ENCODE peak calls at places on chromosomes 2 and 18, in five cellular contexts. K is OCI-LY7, Q is GM23338, Y is GM23248, V is hepatocyte. C is an unnamed sample.

GRCh38 chr2:199739413-199740110 is 111.4 kb downstream of the FTCDNL1 start:
- DNase-seq in V (peak), Q (peak), Y (peak), K (peak), C (peak)

GRCh38 chr2:134177351-134177931 is 76.4 kb upstream of the MGAT5 start:
- DNase-seq in Y (peak), K (no peak), V (peak), Q (peak), C (no peak)

GRCh38 chr18:60259052-60259681 is 113.4 kb downstream of the MC4R start:
- DNase-seq in Q (no peak), K (peak), V (no peak), Y (peak), C (peak)

GRCh38 chr18:60082790-60083189 is 183.0 kb downstream of the PMAIP1 start:
- DNase-seq in K (no peak), Q (no peak), Y (no peak), V (no peak), C (no peak)

GRCh38 chr2:160516547-160517365 is 23.1 kb upstream of the RBMS1 start:
- DNase-seq in Y (peak), Q (no peak), V (peak), K (no peak), C (peak)

GRCh38 chr2:30629866-30630265 is 177.4 kb downstream of the CAPN13 start:
- DNase-seq in V (peak), Y (peak), Q (no peak), K (no peak), C (no peak)

GRCh38 chr2:8409461-8410260 is 272.2 kb upstream of the ID2 start:
- DNase-seq in Y (peak), V (no peak), K (no peak), Q (no peak), C (peak)

GRCh38 chr2:56130463-56131070 is 53.2 kb upstream of the CCDC85A start:
- DNase-seq in Q (peak), Y (peak), V (peak), K (peak), C (peak)

GRCh38 chr2:28377984-28378678 is 14.5 kb upstream of the FOSL2 start:
- DNase-seq in K (no peak), Y (no peak), Q (no peak), V (no peak), C (peak)

GRCh38 chr2:233531880-233532458 is 34.6 kb downstream of the USP40 start:
- DNase-seq in Y (no peak), V (no peak), K (no peak), Q (peak), C (no peak)

GRCh38 chr2:99317156-99317872 is 16.3 kb upstream of the LYG1 start:
- DNase-seq in Q (no peak), K (no peak), V (no peak), Y (no peak), C (no peak)

GRCh38 chr2:233311241-233311926 is 3.8 kb downstream of the SAG start:
- DNase-seq in K (no peak), Y (no peak), Q (no peak), V (no peak), C (no peak)

GRCh38 chr2:28348921-28349320 is 43.7 kb upstream of the FOSL2 start:
- DNase-seq in V (no peak), Y (no peak), K (no peak), Q (no peak), C (no peak)

GRCh38 chr2:240189686-240190085 is 49.2 kb upstream of the OTOS start:
- DNase-seq in K (no peak), V (no peak), Y (no peak), Q (no peak), C (no peak)

GRCh38 chr2:179843541-179843940 is 17.9 kb downstream of the ZNF385B start:
- DNase-seq in K (no peak), V (no peak), Q (no peak), Y (no peak), C (no peak)

GRCh38 chr2:174593574-174594203 is 3.9 kb downstream of the WIPF1 start:
- DNase-seq in K (peak), V (no peak), Q (peak), Y (peak), C (peak)

GRCh38 chr18:12253517-12254136 is 534 bp upstream of the CIDEA start:
- DNase-seq in V (no peak), Y (no peak), K (no peak), Q (peak), C (no peak)

GRCh38 chr18:58512161-58512581 is 116.7 kb downstream of the ALPK2 start:
- DNase-seq in V (no peak), Q (peak), K (no peak), Y (no peak), C (no peak)

GRCh38 chr2:203893386-203893785 is 25.8 kb downstream of the CTLA4 start:
- DNase-seq in Y (peak), K (no peak), V (no peak), Q (no peak), C (no peak)

GRCh38 chr2:144162652-144163051 is 357.3 kb downstream of the ZEB2 start:
- DNase-seq in Y (no peak), V (peak), K (peak), Q (peak), C (peak)

GRCh38 chr2:44537264-44537663 is 175.5 kb downstream of the CAMKMT start:
- DNase-seq in Y (no peak), Q (no peak), V (no peak), K (peak), C (no peak)

GRCh38 chr2:99974966-99975365 is 167.4 kb downstream of the AFF3 start:
- DNase-seq in Y (peak), K (no peak), V (no peak), Q (no peak), C (peak)

GRCh38 chr2:8487461-8487932 is 194.4 kb upstream of the ID2 start:
- DNase-seq in Q (peak), V (no peak), K (no peak), Y (no peak), C (no peak)

GRCh38 chr2:16640024-16640423 is 25.6 kb downstream of the CYRIA start:
- DNase-seq in K (no peak), Y (no peak), V (no peak), Q (no peak), C (no peak)

GRCh38 chr18:10519999-10520935 is 5.6 kb upstream of the NAPG start:
- DNase-seq in Y (peak), K (peak), Q (peak), V (peak), C (peak)

GRCh38 chr18:76228716-76229115 is 266.3 kb downstream of the ZNF516 start:
- DNase-seq in Y (no peak), V (no peak), Q (no peak), K (no peak), C (no peak)

GRCh38 chr18:47883771-47884413 is 46.6 kb downstream of the SMAD2 start:
- DNase-seq in Y (peak), Q (no peak), K (no peak), V (peak), C (peak)

GRCh38 chr2:128644745-128645256 is 326.1 kb upstream of the HS6ST1 start:
- DNase-seq in K (no peak), Q (peak), V (no peak), Y (no peak), C (no peak)

GRCh38 chr2:231110551-231110950 is 14.3 kb downstream of the HTR2B start:
- DNase-seq in V (peak), Y (peak), Q (no peak), K (no peak), C (peak)

GRCh38 chr2:240628507-240629418 is 3.5 kb downstream of the GPR35 start:
- DNase-seq in K (no peak), V (no peak), Q (no peak), Y (no peak), C (no peak)

GRCh38 chr2:84924173-84925106 is 19.0 kb downstream of the TMSB10 start:
- DNase-seq in Q (peak), Y (peak), K (peak), V (no peak), C (peak)

GRCh38 chr2:85238607-85239006 is 89.2 kb downstream of the TGOLN2 start:
- DNase-seq in K (no peak), Y (no peak), Q (no peak), V (no peak), C (no peak)

GRCh38 chr2:216426938-216427337 is 14.7 kb downstream of the SMARCAL1 start:
- DNase-seq in V (no peak), Y (peak), K (no peak), Q (no peak), C (peak)

GRCh38 chr2:16404551-16405300 is 260.9 kb downstream of the CYRIA start:
- DNase-seq in V (peak), Y (no peak), K (no peak), Q (no peak), C (no peak)

GRCh38 chr2:122031544-122032263 is 276.3 kb downstream of the TSN start:
- DNase-seq in K (no peak), Y (peak), V (no peak), Q (no peak), C (no peak)

GRCh38 chr2:161090401-161090800 is 69.8 kb upstream of the TANK start:
- DNase-seq in Q (no peak), K (no peak), V (no peak), Y (no peak), C (no peak)

GRCh38 chr2:199505755-199506403 is 48.1 kb upstream of the SATB2 start:
- DNase-seq in Y (no peak), K (no peak), V (no peak), Q (no peak), C (no peak)

GRCh38 chr2:46032996-46033395 is 264.2 kb upstream of the EPAS1 start:
- DNase-seq in V (no peak), Y (no peak), K (no peak), Q (no peak), C (peak)

GRCh38 chr18:34085140-34085739 is 139.5 kb downstream of the NOL4 start:
- DNase-seq in K (no peak), V (no peak), Y (no peak), Q (no peak), C (no peak)

GRCh38 chr2:229129738-229130371 is 141.2 kb downstream of the PID1 start:
- DNase-seq in K (no peak), Y (peak), Q (no peak), V (peak), C (peak)

GRCh38 chr2:229127471-229127870 is 143.6 kb downstream of the PID1 start:
- DNase-seq in Y (peak), Q (no peak), V (no peak), K (no peak), C (no peak)

GRCh38 chr2:229130522-229130921 is 140.6 kb downstream of the PID1 start:
- DNase-seq in Y (no peak), K (no peak), V (peak), Q (no peak), C (no peak)

GRCh38 chr2:229133155-229133772 is 137.8 kb downstream of the PID1 start:
- DNase-seq in V (peak), Q (peak), K (peak), Y (peak), C (peak)

GRCh38 chr2:229132236-229132635 is 138.9 kb downstream of the PID1 start:
- DNase-seq in V (no peak), K (no peak), Y (no peak), Q (no peak), C (no peak)
- H3K4me2 ChIP-seq in V (no peak), K (no peak), Y (no peak), Q (no peak), C (no peak)

DNA sequence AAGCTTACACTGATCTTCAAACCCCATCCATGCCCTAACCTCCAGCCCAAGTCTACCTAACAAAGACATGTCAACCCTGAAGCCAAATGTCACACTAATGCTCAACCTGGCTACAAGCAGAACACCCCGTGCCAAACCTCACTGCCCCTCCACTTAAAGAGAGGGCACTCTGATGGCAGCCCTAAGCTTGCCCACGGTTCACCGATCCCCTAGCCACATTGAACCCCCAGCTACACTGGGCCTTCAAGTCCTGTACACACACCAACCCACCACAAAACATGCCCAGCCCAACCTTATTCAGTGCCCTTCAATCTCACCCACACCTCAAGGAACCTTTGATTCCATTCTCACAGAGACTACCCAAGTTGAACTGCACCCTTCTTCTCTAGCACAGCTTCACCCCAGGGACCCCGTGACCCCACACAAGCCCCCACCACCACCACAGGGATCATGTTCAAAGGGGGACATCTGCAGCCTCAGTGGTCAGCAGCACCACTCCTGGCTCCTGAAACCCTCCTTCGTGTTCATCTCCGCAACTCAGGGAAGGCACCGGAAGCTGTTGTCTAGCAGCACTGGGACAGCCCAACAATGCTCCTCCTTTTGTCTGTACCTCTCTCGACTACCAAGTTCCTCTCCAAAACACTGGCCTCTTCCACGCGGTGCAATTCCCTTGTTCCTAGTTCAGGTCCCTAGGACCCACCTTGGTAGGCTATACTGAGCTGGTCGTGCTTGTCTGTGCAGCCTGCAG is 218.8 kb downstream of the CYP26B1 start:
- DNase-seq in Q (no peak), Y (no peak), V (no peak), K (no peak), C (no peak)
- TF ChIP-seq EZH2phosphoT487 in Q (no peak), Y (no peak), V (no peak), K (no peak), C (no peak)

DNA sequence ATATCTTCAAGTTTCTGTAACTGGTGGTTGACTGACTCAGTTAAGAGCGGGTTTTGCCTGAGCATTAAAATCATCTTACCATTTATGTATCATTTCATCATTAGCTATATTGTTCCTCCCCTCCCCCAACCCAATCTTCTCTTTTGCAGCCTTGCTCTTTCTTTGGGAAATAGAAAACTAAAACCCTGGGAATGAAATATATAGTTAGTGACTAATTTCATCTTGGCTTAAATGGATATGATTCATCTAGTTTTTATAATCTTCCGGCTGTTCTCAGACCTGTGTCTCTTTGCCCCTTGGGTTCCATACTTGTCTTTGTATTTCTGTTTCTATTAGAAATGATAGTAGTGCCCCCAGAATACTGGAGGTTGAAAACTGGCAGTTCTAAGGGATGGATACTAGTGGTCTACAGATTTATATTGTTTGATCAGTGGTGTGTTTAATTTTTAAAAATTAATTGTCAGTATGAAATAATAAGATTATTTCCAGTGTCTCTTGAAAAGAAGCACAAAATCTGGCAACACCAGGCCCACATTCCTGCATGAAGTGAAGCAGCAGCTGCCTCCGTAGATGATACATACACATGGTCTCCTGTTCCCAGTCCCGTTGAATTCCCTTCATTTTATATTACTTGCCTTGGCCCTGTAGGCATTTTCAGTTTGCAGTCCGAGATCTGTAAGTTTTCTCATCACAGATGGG is 44.5 kb downstream of the PHLPP1 start:
- DNase-seq in V (no peak), Y (peak), K (no peak), Q (peak), C (peak)
- H3K4me2 ChIP-seq in V (no peak), Y (peak), K (no peak), Q (peak), C (peak)

GRCh38 chr2:170434900-170435640 is 257.1 kb downstream of the MYO3B start:
- DNase-seq in K (no peak), V (no peak), Q (no peak), Y (no peak), C (no peak)

GRCh38 chr2:170428868-170429267 is 250.9 kb downstream of the MYO3B start:
- DNase-seq in K (no peak), Q (no peak), V (no peak), Y (no peak), C (peak)

GRCh38 chr2:170436077-170436943 is 258.4 kb downstream of the MYO3B start:
- DNase-seq in V (no peak), Q (peak), K (no peak), Y (no peak), C (no peak)

DNA sequence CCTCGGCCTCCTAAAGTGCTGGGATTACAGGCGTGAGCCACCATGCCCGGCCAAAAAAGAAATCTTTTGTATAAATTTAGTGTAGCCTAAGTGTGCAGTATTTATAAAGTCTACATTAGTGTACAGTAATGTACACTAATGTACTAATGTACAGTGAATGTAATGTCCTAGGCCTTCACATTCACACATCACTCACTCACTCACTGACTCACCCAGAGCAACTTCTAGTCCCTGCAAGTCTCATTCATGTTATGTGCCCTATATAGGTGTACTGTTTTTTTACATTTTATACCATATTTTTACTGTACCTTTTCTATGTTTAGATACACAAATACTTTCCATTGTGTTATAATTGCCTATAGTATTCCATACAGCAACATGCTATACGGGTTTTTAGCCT is 254.9 kb downstream of the MYO3B start:
- DNase-seq in Q (no peak), Y (no peak), V (no peak), K (no peak), C (peak)
- TF ChIP-seq EZH2phosphoT487 in Q (no peak), Y (no peak), V (no peak), K (no peak), C (no peak)

GRCh38 chr2:64995041-64995440 is 5.8 kb downstream of the SLC1A4 start:
- DNase-seq in V (no peak), Y (no peak), Q (no peak), K (no peak), C (no peak)

GRCh38 chr2:64992218-64992617 is 3.0 kb downstream of the SLC1A4 start:
- DNase-seq in V (no peak), K (peak), Q (no peak), Y (no peak), C (no peak)

GRCh38 chr2:64990823-64991222 is 1.6 kb downstream of the SLC1A4 start:
- DNase-seq in Y (peak), V (no peak), K (peak), Q (no peak), C (no peak)

GRCh38 chr2:64989982-64990614 is 899 bp downstream of the SLC1A4 start:
- DNase-seq in Q (peak), Y (peak), K (peak), V (no peak), C (no peak)

DNA sequence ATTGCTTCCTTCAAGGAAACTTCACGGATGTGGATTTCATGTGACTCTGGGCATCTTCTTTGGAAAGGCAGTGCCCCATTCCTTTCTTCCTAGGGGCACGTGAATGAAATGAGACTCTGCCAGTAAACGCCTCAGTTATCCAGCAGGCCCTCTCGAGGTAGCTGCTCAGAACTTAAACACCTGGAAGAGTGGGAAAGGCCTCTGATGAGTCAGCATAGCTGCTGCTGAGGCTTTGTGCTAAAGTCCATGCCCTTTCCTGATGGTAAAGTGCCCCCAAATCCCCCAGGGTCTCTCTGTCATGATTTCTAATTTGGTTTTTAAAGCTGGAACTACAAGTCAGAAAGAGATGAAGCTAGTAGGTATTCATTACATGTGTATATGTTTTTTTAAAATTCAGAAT is 3.8 kb downstream of the SLC1A4 start:
- DNase-seq in K (no peak), V (peak), Y (no peak), Q (no peak), C (no peak)
- H3K4me2 ChIP-seq in K (peak), V (no peak), Y (no peak), Q (no peak), C (no peak)

DNA sequence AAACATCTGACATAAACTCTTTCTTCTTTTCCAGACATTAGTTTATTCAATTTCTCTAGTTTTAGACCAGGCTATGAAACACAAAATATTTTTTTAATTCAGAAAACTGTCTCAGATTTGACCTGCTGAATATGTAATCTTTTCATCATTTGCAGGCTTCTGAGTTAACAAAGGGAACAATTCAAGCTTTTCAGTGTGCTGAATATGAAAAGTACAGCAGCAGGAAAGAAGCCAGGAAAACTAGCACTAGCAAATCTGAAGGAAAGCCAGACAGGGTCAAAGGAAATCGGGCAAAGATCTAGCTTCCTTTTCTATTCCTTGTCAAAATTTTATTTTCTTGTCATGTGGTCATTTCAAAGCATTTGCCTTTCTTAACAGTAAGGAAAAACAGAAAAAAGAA is 35.3 kb downstream of the ACVR1C start:
- DNase-seq in K (no peak), Q (no peak), V (no peak), Y (no peak), C (no peak)
- TF ChIP-seq EZH2phosphoT487 in K (no peak), Q (no peak), V (no peak), Y (no peak), C (no peak)

GRCh38 chr2:236848467-236848866 is 237.2 kb upstream of the COPS8 start:
- DNase-seq in Y (no peak), V (no peak), K (no peak), Q (peak), C (no peak)
- H3K4me2 ChIP-seq in Y (no peak), V (no peak), K (no peak), Q (peak), C (no peak)

GRCh38 chr2:196925768-196926561 is 542 bp downstream of the PGAP1 start:
- DNase-seq in K (peak), Q (peak), Y (peak), V (peak), C (peak)
- TF ChIP-seq EZH2phosphoT487 in K (no peak), Q (no peak), Y (no peak), V (no peak), C (no peak)

GRCh38 chr18:24271381-24272331 is 126.0 kb downstream of the OSBPL1A start:
- DNase-seq in K (no peak), Q (peak), V (peak), Y (peak), C (peak)
- H3K4me2 ChIP-seq in K (no peak), Q (peak), V (peak), Y (peak), C (peak)